ENCODE peak calls at places on chromosome 7, in seven cellular contexts. Z is K562, A is HCT116, D is HepG2, E is SK-N-SH, P is GM12878, C is H1. M is an unnamed sample.
A peak's percentile ranks its signal among the peaks of the same experiment; 100 is the strongest.

GRCh38 chr7:121126201-121126600 is 137.7 kb downstream of the CPED1 start:
- DNase-seq in Z (no peak), A (no peak), D (no peak), E (no peak), P (no peak), C (no peak), M (no peak)

GRCh38 chr7:35599061-35599460 is 95.9 kb downstream of the HERPUD2 start:
- DNase-seq in Z (no peak), A (no peak), D (no peak), E (no peak), P (no peak), C (no peak), M (no peak)

GRCh38 chr7:118918556-118918955 is 694.1 kb downstream of the ANKRD7 start:
- DNase-seq in Z (peak; percentile 11), A (peak; percentile 26), D (peak; percentile 15), E (peak; percentile 1), P (no peak), C (no peak), M (peak; percentile 54)

GRCh38 chr7:108455524-108455832 is 758 bp downstream of the NRCAM start:
- DNase-seq in Z (no peak), A (no peak), D (no peak), E (no peak), P (no peak), C (no peak), M (peak; percentile 11)

GRCh38 chr7:139330333-139331030 is 10.7 kb upstream of the FMC1 start:
- DNase-seq in Z (no peak), A (no peak), D (no peak), E (no peak), P (no peak), C (no peak), M (no peak)

GRCh38 chr7:131071786-131072504 is 255.7 kb upstream of the MKLN1 start:
- DNase-seq in Z (peak; percentile 99), A (no peak), D (no peak), E (peak; percentile 37), P (no peak), C (no peak), M (peak; percentile 97)

GRCh38 chr7:16046045-16046444 is 359.6 kb upstream of the MEOX2 start:
- DNase-seq in Z (no peak), A (no peak), D (no peak), E (no peak), P (no peak), C (no peak), M (no peak)

GRCh38 chr7:38195804-38196595 is 18.0 kb downstream of the STARD3NL start:
- DNase-seq in Z (no peak), A (no peak), D (no peak), E (no peak), P (no peak), C (no peak), M (no peak)

GRCh38 chr7:77799078-77799964 is 748 bp downstream of the PHTF2 start:
- DNase-seq in Z (peak; percentile 75), A (peak; percentile 6), D (no peak), E (peak; percentile 79), P (no peak), C (no peak), M (peak; percentile 63)

GRCh38 chr7:41809081-41809480 is 106.2 kb upstream of the INHBA start:
- DNase-seq in Z (no peak), A (no peak), D (no peak), E (no peak), P (no peak), C (no peak), M (no peak)

GRCh38 chr7:129914536-129915272 is 38.1 kb downstream of the UBE2H start:
- DNase-seq in Z (peak; percentile 33), A (no peak), D (no peak), E (no peak), P (no peak), C (no peak), M (no peak)

GRCh38 chr7:125512373-125512772 is 582.7 kb upstream of the POT1 start:
- DNase-seq in Z (no peak), A (no peak), D (no peak), E (no peak), P (no peak), C (no peak), M (no peak)

GRCh38 chr7:101630591-101630990 is 1.5 kb upstream of the MYL10 start:
- DNase-seq in Z (no peak), A (no peak), D (no peak), E (peak; percentile 53), P (no peak), C (no peak), M (no peak)

GRCh38 chr7:130303551-130303950 is 10.6 kb downstream of the CPA4 start:
- DNase-seq in Z (no peak), A (no peak), D (no peak), E (no peak), P (no peak), C (no peak), M (no peak)

GRCh38 chr7:15554081-15554480 is 7.7 kb downstream of the AGMO start:
- DNase-seq in Z (no peak), A (no peak), D (no peak), E (no peak), P (no peak), C (no peak), M (no peak)

GRCh38 chr7:5282464-5283316 is at the start of gene SLC29A4:
- DNase-seq in Z (peak; percentile 55), A (peak; percentile 13), D (no peak), E (peak; percentile 87), P (no peak), C (no peak), M (peak; percentile 81)

GRCh38 chr7:158676171-158676840 is 28.3 kb downstream of the NCAPG2 start:
- DNase-seq in Z (no peak), A (no peak), D (no peak), E (no peak), P (no peak), C (no peak), M (no peak)

GRCh38 chr7:47039899-47040298 is 542.0 kb downstream of the TNS3 start:
- DNase-seq in Z (no peak), A (no peak), D (no peak), E (no peak), P (no peak), C (no peak), M (no peak)

GRCh38 chr7:6178273-6179029 is 94.0 kb downstream of the CYTH3 start:
- DNase-seq in Z (no peak), A (no peak), D (no peak), E (no peak), P (no peak), C (no peak), M (no peak)

GRCh38 chr7:117020605-117021002 is 67.3 kb downstream of the ST7 start:
- DNase-seq in Z (no peak), A (no peak), D (no peak), E (no peak), P (no peak), C (no peak), M (no peak)

GRCh38 chr7:30390872-30391646 is 87.5 kb downstream of the NOD1 start:
- DNase-seq in Z (no peak), A (no peak), D (no peak), E (no peak), P (no peak), C (no peak), M (no peak)
- TF ChIP-seq JUND in Z (no peak), A (no peak), D (no peak), E (no peak), P (no peak), C (no peak), M (no peak)

GRCh38 chr7:73342645-73343044 is 14.7 kb downstream of the FKBP6 start:
- DNase-seq in Z (peak; percentile 28), A (peak; percentile 29), D (peak; percentile 73), E (peak; percentile 74), P (no peak), C (no peak), M (peak; percentile 85)
- TF ChIP-seq JUND in Z (no peak), A (no peak), D (no peak), E (no peak), P (no peak), C (no peak), M (no peak)

DNA sequence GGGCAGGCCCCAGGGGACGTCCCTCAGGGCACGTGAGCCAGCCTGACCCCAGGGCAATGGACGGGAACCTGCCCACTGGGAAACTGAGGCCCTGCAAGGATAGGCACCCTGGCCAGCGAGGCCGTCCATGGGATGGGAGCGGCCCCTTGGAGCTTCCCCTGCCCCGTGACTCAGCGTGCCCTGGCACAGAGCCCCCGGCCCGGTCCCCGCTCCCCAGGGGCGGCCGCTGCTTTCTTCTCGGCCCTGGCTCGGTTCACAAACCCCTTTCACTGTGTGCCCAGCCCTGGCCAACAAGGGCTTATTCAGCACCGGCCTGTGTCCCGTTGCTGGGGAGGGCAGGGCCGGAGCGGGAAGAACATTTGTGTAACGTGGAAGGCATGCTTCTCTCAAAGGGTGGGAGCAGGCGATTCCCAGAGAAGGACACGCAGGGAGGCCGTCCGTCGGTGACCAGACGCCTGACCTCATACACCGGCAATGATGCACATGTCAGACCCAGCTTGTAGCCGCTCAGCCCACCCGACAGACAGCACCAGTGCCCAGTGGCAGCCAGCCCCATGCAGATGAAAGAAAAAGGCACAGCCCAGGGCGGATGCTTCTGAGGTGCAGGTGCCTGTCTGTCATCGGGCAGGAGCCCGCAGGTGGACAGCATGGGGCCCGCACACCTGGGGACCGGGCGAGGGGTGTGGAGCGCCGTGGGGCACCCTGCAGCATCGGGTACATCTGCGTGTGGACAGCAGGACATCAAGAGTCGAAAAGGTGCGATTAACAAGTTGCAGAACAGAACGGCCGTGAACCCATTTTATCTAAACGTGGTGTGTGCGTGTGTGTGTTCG is 94.5 kb downstream of the PDGFA start:
- DNase-seq in Z (no peak), A (no peak), D (no peak), E (no peak), P (no peak), C (no peak), M (no peak)
- TF ChIP-seq JUND in Z (no peak), A (no peak), D (no peak), E (no peak), P (no peak), C (no peak), M (no peak)

GRCh38 chr7:142611566-142612250 is 137.6 kb upstream of the PRSS1 start:
- DNase-seq in Z (no peak), A (no peak), D (no peak), E (peak; percentile 68), P (no peak), C (no peak), M (no peak)
- TF ChIP-seq JUND in Z (no peak), A (no peak), D (no peak), E (no peak), P (no peak), C (no peak), M (no peak)

M was measured in T47D.